ENCODE peak calls at places on chromosomes 6 and 20, in five cellular contexts. H is endothelial cell of umbilical vein, R is PC-3, A is OCI-LY7, G is astrocyte. I is an unnamed sample.

GRCh38 chr6:38676974-38677544 is 25.9 kb downstream of the GLO1 start:
- DNase-seq in G (no peak), H (no peak), A (no peak), R (no peak), I (no peak)

GRCh38 chr6:109441069-109441816 is 719 bp downstream of the SMPD2 start:
- DNase-seq in G (peak; percentile 36), A (peak; percentile 42), R (peak; percentile 37), H (peak; percentile 59), I (peak; percentile 84)

GRCh38 chr6:6420097-6420496 is 99.6 kb upstream of the F13A1 start:
- DNase-seq in R (no peak), G (no peak), A (no peak), H (no peak), I (no peak)

GRCh38 chr6:166541876-166542579 is 44.5 kb downstream of the RAMACL start:
- DNase-seq in A (no peak), R (no peak), G (no peak), H (no peak), I (no peak)

GRCh38 chr6:33936911-33937310 is 133.1 kb upstream of the MLN start:
- DNase-seq in R (no peak), A (no peak), H (peak; percentile 13), G (no peak), I (no peak)

GRCh38 chr6:73418081-73418741 is 23.6 kb downstream of the DDX43 start:
- DNase-seq in G (no peak), A (no peak), R (no peak), H (no peak), I (no peak)

GRCh38 chr6:20600831-20601230 is 66.6 kb downstream of the CDKAL1 start:
- DNase-seq in G (no peak), H (no peak), A (no peak), R (peak; percentile 46), I (no peak)

GRCh38 chr6:67694127-67694526 is 941.0 kb upstream of the ADGRB3 start:
- DNase-seq in A (peak; percentile 5), H (no peak), G (no peak), R (peak; percentile 19), I (no peak)

GRCh38 chr20:41329435-41330342 is 10.9 kb upstream of the LPIN3 start:
- DNase-seq in G (peak; percentile 98), A (no peak), R (peak; percentile 96), H (peak; percentile 94), I (peak; percentile 74)

GRCh38 chr20:50731930-50732690 is 730 bp downstream of the PARD6B start:
- DNase-seq in G (no peak), A (peak; percentile 33), H (no peak), R (peak; percentile 44), I (no peak)

GRCh38 chr6:129329677-129330076 is 380.3 kb downstream of the ARHGAP18 start:
- DNase-seq in R (no peak), G (no peak), A (no peak), H (no peak), I (no peak)

GRCh38 chr6:101668496-101668895 is 275.0 kb downstream of the GRIK2 start:
- DNase-seq in A (no peak), G (peak; percentile 4), R (no peak), H (no peak), I (no peak)

GRCh38 chr6:136318676-136319075 is 29.0 kb upstream of the BCLAF1 start:
- DNase-seq in H (no peak), R (no peak), G (no peak), A (no peak), I (no peak)

GRCh38 chr6:69116658-69117057 is 481.6 kb downstream of the ADGRB3 start:
- DNase-seq in H (no peak), G (no peak), R (no peak), A (no peak), I (no peak)

GRCh38 chr20:997486-997885 is 4.6 kb downstream of the RSPO4 start:
- DNase-seq in G (no peak), A (no peak), H (no peak), R (no peak), I (no peak)

GRCh38 chr6:154345811-154346210 is 10.8 kb downstream of the IPCEF1 start:
- DNase-seq in H (no peak), G (no peak), A (no peak), R (no peak), I (no peak)

GRCh38 chr6:29345380-29345779 is 23.3 kb downstream of the OR5V1 start:
- DNase-seq in A (no peak), R (no peak), G (no peak), H (no peak), I (no peak)

GRCh38 chr6:158848441-158848840 is 29.3 kb upstream of the EZR start:
- DNase-seq in A (no peak), H (no peak), R (peak; percentile 13), G (no peak), I (peak; percentile 32)

GRCh38 chr20:4234664-4235063 is 219.3 kb upstream of the RNF24 start:
- DNase-seq in H (no peak), A (no peak), G (no peak), R (no peak), I (no peak)

GRCh38 chr20:52496191-52496590 is 304.6 kb upstream of the ZFP64 start:
- DNase-seq in R (no peak), G (no peak), H (no peak), A (no peak), I (no peak)

GRCh38 chr20:19560876-19561480 is 197.1 kb upstream of the RIN2 start:
- DNase-seq in R (no peak), A (no peak), H (no peak), G (no peak), I (no peak)

GRCh38 chr6:43092635-43093034 is 16.5 kb downstream of the PTK7 start:
- DNase-seq in G (no peak), H (no peak), R (no peak), A (no peak), I (no peak)

GRCh38 chr20:32203556-32204484 is 3.7 kb downstream of the PLAGL2 start:
- DNase-seq in H (no peak), R (no peak), G (no peak), A (no peak), I (peak; percentile 77)

GRCh38 chr20:63011798-63012197 is 5.0 kb upstream of the BHLHE23 start:
- DNase-seq in R (peak; percentile 65), H (no peak), G (no peak), A (no peak), I (no peak)

GRCh38 chr6:722077-722524 is 29.2 kb upstream of the EXOC2 start:
- DNase-seq in A (peak; percentile 77), R (peak; percentile 90), H (peak; percentile 77), G (peak; percentile 56), I (peak; percentile 93)

GRCh38 chr6:722608-723007 is 29.7 kb upstream of the EXOC2 start:
- DNase-seq in H (no peak), G (peak; percentile 69), A (peak; percentile 32), R (no peak), I (no peak)

GRCh38 chr6:727796-728195 is 34.9 kb upstream of the EXOC2 start:
- DNase-seq in A (no peak), G (no peak), R (no peak), H (no peak), I (no peak)

GRCh38 chr6:718345-718744 is 25.4 kb upstream of the EXOC2 start:
- DNase-seq in G (no peak), R (no peak), A (no peak), H (no peak), I (no peak)

DNA sequence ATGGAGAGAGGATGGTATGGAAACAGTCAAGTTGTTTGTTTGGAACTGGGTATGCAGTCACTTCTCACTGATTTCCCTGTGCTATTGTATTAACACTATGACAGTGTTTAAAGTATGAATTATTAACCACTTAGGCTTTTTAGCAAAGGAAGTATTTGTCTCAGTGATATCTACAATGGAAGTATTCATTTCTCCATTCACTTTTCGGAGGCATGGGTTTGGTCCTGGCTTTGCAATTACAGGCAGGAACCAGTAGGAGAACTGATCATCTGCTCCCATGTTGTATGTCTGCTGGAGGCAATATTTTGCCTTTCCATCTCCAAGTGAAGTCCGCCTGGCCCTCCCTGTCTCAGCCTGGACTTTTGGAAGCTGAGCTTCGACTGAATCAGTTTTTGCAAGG is 30.6 kb upstream of the EXOC2 start:
- DNase-seq in G (no peak), R (no peak), A (no peak), H (no peak), I (no peak)
- TF ChIP-seq CTCF in G (peak; percentile 28), R (peak; percentile 25), A (peak; percentile 7), H (no peak), I (no peak)

GRCh38 chr6:149454405-149454848 is 30.4 kb downstream of the ZC3H12D start:
- DNase-seq in R (peak; percentile 74), H (peak; percentile 26), A (no peak), G (peak; percentile 81), I (peak; percentile 41)
- H3K4me2 ChIP-seq in R (peak overlapping the region; percentile 49), H (no peak overlapping the region), A (no peak overlapping the region), G (peak overlapping the region; percentile 43), I (peak overlapping the region; percentile 33)

GRCh38 chr6:110944681-110945151 is 13.8 kb upstream of the GTF3C6 start:
- DNase-seq in R (peak; percentile 89), G (peak; percentile 90), A (no peak), H (peak; percentile 39), I (no peak)
- TF ChIP-seq CTCF in R (no peak), G (no peak), A (no peak), H (no peak), I (no peak)

DNA sequence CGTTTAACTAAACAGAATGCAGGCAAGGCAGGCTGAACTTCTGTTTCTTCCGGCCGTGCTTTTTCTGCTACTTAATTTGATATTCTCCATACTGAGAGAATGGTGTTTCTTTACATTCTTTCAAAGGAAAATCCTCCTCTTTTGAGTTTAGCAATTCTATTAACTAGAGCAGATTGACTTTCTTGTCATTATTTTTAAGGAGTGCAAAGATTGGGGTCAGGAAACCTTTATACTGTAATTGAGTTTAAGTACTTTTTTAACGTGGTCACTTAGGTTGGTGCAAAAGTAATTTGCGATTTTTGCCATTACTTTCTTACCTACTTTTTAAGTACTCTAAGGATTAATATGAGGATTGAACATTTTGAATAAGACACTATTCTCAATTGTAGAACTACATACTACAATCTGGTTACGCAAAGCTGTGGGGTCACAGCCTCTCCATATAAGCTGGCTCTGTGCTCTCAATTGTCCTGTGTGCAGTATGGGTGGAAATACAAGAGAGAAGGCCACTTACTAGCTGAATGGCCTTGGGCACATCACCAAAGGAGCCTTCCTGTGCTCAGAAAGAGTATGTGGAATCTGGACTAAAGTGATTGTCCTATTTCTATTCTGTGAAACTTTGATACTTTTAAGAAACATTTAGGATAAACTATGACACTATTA is 16.7 kb downstream of the HECA start:
- DNase-seq in H (no peak), A (no peak), R (no peak), G (no peak), I (no peak)
- H3K4me2 ChIP-seq in H (no peak overlapping the region), A (no peak overlapping the region), R (no peak overlapping the region), G (no peak overlapping the region), I (peak overlapping the region; percentile 49)

DNA sequence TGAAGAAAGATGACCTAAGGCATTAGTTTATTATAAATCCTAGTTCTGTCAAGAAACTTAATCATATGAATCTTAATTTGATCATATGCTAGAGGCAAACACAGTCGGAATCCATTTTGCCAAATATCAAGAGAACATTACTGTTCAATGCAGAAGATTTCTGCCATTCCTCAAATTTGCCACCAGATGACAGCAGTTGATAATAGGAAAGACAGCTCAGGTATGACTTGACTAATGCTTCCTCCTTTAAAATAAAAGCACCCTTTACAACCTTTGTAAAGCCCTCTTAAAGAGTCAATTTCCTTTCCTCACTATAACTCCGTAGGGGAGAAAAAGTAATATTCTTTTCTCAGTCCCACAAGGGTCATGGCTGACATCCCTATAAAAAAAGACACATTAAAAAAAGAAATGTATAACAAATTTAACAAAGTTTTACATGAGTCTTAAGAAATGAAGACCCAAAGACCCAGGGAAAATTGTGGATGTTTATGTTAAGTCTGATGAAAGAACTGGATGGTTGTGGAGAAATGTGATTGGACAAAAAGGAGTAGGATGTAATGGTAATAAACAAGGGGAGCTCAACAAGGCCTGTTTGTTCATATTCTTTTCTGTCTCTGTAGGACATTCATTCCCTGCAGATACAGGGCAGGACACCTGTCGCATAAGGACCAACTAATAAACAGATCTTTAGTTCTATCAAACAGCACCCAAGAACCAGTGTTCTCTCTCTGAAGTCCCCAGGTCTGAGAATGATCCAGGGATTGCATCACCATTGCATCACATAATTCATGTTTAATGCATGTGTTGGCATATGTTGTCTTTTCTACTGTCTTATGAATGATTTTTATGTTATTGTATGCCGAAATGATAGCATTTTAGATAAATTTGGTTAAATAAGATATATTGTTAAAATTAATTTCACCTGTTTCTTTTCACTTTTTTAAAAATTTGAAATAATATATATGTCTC is 23.0 kb upstream of the IL17A start:
- DNase-seq in G (no peak), R (peak; percentile 75), A (peak; percentile 46), H (peak; percentile 16), I (peak; percentile 31)
- TF ChIP-seq CTCF in G (peak; percentile 48), R (peak; percentile 89), A (peak; percentile 82), H (peak; percentile 24), I (peak; percentile 66)

I was measured in hepatocyte.